ENCODE peak calls at places on chromosomes 5 and 9, in nine cellular contexts. S is Peyer's patch, W is mucosa of descending colon, P is breast epithelium, C is brain microvascular endothelial cell, O is choroid plexus epithelial cell, I is bronchial epithelial cell, N is OCI-LY7, X is A549. J is an unnamed sample.

GRCh38 chr9:85960688-85961093 is 19.7 kb downstream of the NAA35 start:
- DNase-seq in C (no peak), S (no peak), W (peak), X (no peak), I (no peak), P (no peak), O (peak), N (no peak), J (peak)

GRCh38 chr5:115439042-115439441 is 105.5 kb downstream of the FEM1C start:
- DNase-seq in O (no peak), S (no peak), I (no peak), P (no peak), W (no peak), X (no peak), C (no peak), N (no peak), J (no peak)

GRCh38 chr9:7176574-7176973 is 418.8 kb downstream of the KDM4C start:
- DNase-seq in P (no peak), W (no peak), S (no peak), X (no peak), O (no peak), C (no peak), I (no peak), N (no peak), J (peak)

GRCh38 chr5:77892061-77893010 is 116.2 kb upstream of the TBCA start:
- DNase-seq in S (peak), W (peak), N (no peak), C (no peak), I (no peak), X (no peak), P (no peak), O (no peak), J (no peak)

GRCh38 chr5:122101636-122102285 is 23.7 kb upstream of the LOX start:
- DNase-seq in I (peak), P (no peak), N (peak), W (peak), O (peak), S (no peak), C (peak), X (peak), J (peak)

GRCh38 chr9:128558431-128559310 is 6.3 kb downstream of the SPTAN1 start:
- DNase-seq in S (peak), P (peak), W (peak), O (peak), N (peak), C (peak), I (peak), X (peak), J (peak)

GRCh38 chr5:155460501-155460931 is 447.0 kb downstream of the KIF4B start:
- DNase-seq in W (no peak), O (no peak), N (no peak), C (no peak), P (no peak), I (no peak), X (no peak), S (no peak), J (no peak)

GRCh38 chr9:995776-996175 is 19.3 kb downstream of the DMRT3 start:
- DNase-seq in P (no peak), O (no peak), W (no peak), X (peak), I (peak), C (peak), N (no peak), S (no peak), J (no peak)

GRCh38 chr9:85941617-85941930 is 628 bp downstream of the NAA35 start:
- DNase-seq in W (no peak), N (no peak), O (peak), I (no peak), P (no peak), C (no peak), X (no peak), S (no peak), J (no peak)

GRCh38 chr5:27414099-27414498 is 375.7 kb upstream of the CDH9 start:
- DNase-seq in O (no peak), X (no peak), W (no peak), S (no peak), P (no peak), I (no peak), C (no peak), N (no peak), J (no peak)

GRCh38 chr5:138068742-138069375 is 15.0 kb upstream of the WNT8A start:
- DNase-seq in N (peak), O (peak), P (peak), X (peak), S (peak), W (peak), C (peak), I (peak), J (peak)

GRCh38 chr5:140003519-140003918 is 39.6 kb downstream of the NRG2 start:
- DNase-seq in W (no peak), C (no peak), I (no peak), P (no peak), S (no peak), X (no peak), N (no peak), O (no peak), J (no peak)

GRCh38 chr9:134892221-134892620 is 11.6 kb downstream of the FCN2 start:
- DNase-seq in S (no peak), N (no peak), P (no peak), I (no peak), C (no peak), X (no peak), O (no peak), W (no peak), J (no peak)

GRCh38 chr5:14728109-14728938 is 63.8 kb downstream of the OTULIN start:
- DNase-seq in I (no peak), C (no peak), X (no peak), W (peak), P (no peak), O (no peak), S (peak), N (no peak), J (no peak)

GRCh38 chr9:35570709-35571108 is 34.4 kb upstream of the TESK1 start:
- DNase-seq in O (no peak), I (no peak), X (no peak), N (peak), P (no peak), W (no peak), S (no peak), C (no peak), J (no peak)

GRCh38 chr5:110790673-110791072 is 51.9 kb downstream of the SLC25A46 start:
- DNase-seq in P (no peak), O (peak), X (peak), W (no peak), C (peak), I (peak), S (no peak), N (no peak), J (peak)

GRCh38 chr5:172102913-172103629 is 85.0 kb downstream of the STK10 start:
- DNase-seq in X (peak), I (peak), W (peak), C (peak), S (no peak), O (peak), P (peak), N (no peak), J (peak)

GRCh38 chr9:114371986-114372917 is 15.5 kb downstream of the AKNA start:
- DNase-seq in C (no peak), P (no peak), X (no peak), I (no peak), O (no peak), N (peak), W (no peak), S (peak), J (no peak)

GRCh38 chr9:74120470-74120869 is 376.7 kb upstream of the RORB start:
- DNase-seq in X (no peak), W (no peak), C (no peak), O (peak), S (no peak), I (no peak), N (peak), P (no peak), J (no peak)

GRCh38 chr5:175216991-175217390 is 227.0 kb downstream of the DRD1 start:
- DNase-seq in S (no peak), P (peak), W (no peak), N (no peak), O (no peak), C (peak), I (no peak), X (no peak), J (peak)

GRCh38 chr5:13976867-13977479 is 32.5 kb upstream of the DNAH5 start:
- DNase-seq in X (peak), N (peak), P (no peak), W (no peak), O (peak), C (peak), I (peak), S (no peak), J (peak)

GRCh38 chr5:101942321-101942882 is 353.7 kb downstream of the SLCO4C1 start:
- DNase-seq in N (peak), O (peak), I (peak), S (peak), X (peak), W (peak), P (no peak), C (peak), J (no peak)

GRCh38 chr9:69885474-69885929 is 64.9 kb downstream of the CFAP95 start:
- DNase-seq in X (peak), P (peak), I (peak), O (peak), W (peak), S (no peak), C (no peak), N (no peak), J (peak)

GRCh38 chr5:56259002-56259511 is 25.9 kb upstream of the ANKRD55 start:
- DNase-seq in X (peak), I (peak), C (peak), O (peak), N (no peak), P (no peak), S (no peak), W (no peak), J (peak)

GRCh38 chr5:1523480-1523792 is 324 bp downstream of the LPCAT1 start:
- DNase-seq in I (no peak), O (no peak), W (no peak), X (no peak), C (no peak), S (no peak), N (peak), P (no peak), J (no peak)

GRCh38 chr5:1523793-1524480 is at the start of gene LPCAT1:
- DNase-seq in S (peak), C (peak), X (peak), I (no peak), W (peak), O (peak), N (peak), P (no peak), J (peak)

GRCh38 chr5:1522601-1523479 is 920 bp downstream of the LPCAT1 start:
- DNase-seq in X (no peak), S (peak), N (peak), C (no peak), I (no peak), O (peak), W (peak), P (no peak), J (no peak)

GRCh38 chr5:1521054-1521453 is 2.7 kb downstream of the LPCAT1 start:
- DNase-seq in X (no peak), P (no peak), I (no peak), C (no peak), N (no peak), W (peak), S (peak), O (no peak), J (no peak)

GRCh38 chr5:1521671-1522600 is 1.8 kb downstream of the LPCAT1 start:
- DNase-seq in I (peak), S (peak), N (no peak), C (peak), P (no peak), W (peak), O (peak), X (no peak), J (peak)
- TF ChIP-seq CTCF in I (no peak), S (no peak), N (no peak), C (no peak), P (no peak), W (no peak), O (no peak), X (no peak), J (no peak)

GRCh38 chr5:135398855-135399837 is at the start of gene MACROH2A1:
- DNase-seq in I (peak), S (peak), X (peak), P (peak), C (peak), O (peak), N (peak), W (peak), J (peak)

GRCh38 chr5:135394095-135394494 is 4.9 kb downstream of the MACROH2A1 start:
- DNase-seq in W (no peak), N (no peak), P (no peak), S (no peak), I (no peak), C (no peak), O (no peak), X (no peak), J (no peak)

GRCh38 chr5:135395451-135395850 is 3.6 kb downstream of the MACROH2A1 start:
- DNase-seq in I (no peak), O (no peak), X (no peak), S (no peak), C (no peak), N (no peak), W (no peak), P (no peak), J (no peak)

GRCh38 chr5:135398160-135398854 is 724 bp downstream of the MACROH2A1 start:
- DNase-seq in C (no peak), I (peak), P (no peak), X (peak), W (peak), O (peak), N (peak), S (peak), J (no peak)

DNA sequence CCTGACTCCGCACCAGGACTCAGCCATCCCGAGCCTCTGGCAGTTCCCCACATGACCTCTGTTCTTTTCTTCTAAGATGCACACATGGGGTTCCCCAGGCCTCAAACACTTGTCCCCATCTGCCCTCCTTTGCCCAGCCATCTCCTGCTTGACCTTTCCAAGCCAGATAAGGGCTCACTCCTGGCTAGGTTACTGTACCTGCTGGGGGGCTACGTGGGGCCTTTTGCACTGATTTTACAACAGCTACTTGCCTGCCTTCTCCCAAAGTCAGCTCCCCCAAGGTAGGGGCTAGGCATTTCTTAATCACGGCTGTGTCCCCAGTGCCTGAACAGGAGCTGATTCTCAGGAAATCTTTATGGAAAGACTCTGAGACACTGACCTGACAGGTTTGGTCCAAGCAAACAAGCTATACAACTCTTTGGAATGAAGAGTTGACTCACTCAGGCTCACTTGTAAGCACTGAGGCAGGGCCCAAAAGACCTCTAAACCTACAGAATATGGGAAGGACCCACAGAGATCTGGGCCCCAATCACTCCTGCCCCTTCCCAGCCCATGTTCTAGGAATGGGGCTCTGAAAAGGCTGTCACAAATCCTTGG is 2.5 kb downstream of the MACROH2A1 start:
- DNase-seq in O (no peak), N (no peak), P (no peak), W (no peak), I (peak), C (no peak), S (no peak), X (no peak), J (no peak)
- H3K4me3 ChIP-seq in O (no peak), N (peak), P (no peak), W (no peak), I (no peak), C (no peak), S (no peak), X (no peak), J (no peak)

DNA sequence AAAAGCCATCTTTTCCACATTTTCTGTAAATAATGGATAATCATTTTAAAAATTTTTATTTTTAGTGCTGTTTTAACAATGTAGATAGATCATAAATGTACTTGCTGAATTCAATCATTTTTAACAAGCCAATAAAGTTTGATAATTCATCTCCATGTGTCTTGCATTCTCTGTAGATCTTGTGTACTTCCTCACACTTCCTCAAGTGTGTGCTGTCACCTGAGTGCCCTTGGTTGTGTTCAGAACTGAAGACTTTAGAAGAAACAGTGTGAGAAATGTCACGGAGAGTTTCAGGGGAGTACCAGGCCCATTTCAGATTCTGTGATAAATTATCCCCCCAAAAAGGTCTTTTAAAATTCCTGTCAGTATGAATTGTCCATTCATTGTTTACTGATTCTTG is 146.0 kb downstream of the NTRK2 start:
- DNase-seq in C (no peak), P (no peak), N (no peak), I (no peak), O (no peak), X (no peak), S (no peak), W (no peak), J (no peak)
- TF ChIP-seq CTCF in C (no peak), P (no peak), N (no peak), I (no peak), O (no peak), X (no peak), S (no peak), W (no peak), J (no peak)

GRCh38 chr9:78131969-78132687 is 100.5 kb upstream of the GNAQ start:
- DNase-seq in P (no peak), X (no peak), I (peak), C (peak), W (no peak), N (no peak), S (no peak), O (peak), J (no peak)
- H3K4me3 ChIP-seq in P (no peak), X (no peak), I (no peak), C (no peak), W (no peak), N (peak), S (no peak), O (no peak), J (peak)

J was measured in fibroblast of the aortic adventitia.